ENCODE peak calls at places on chromosomes 1 and 21, in eight cellular contexts. I, M, O, E, G, T, K and C are unnamed samples.

GRCh38 chr1:152514715-152515453 is 602 bp downstream of the CRCT1 start:
- DNase-seq in I (peak; percentile 28), M (no peak), O (no peak), E (no peak), G (no peak), T (no peak), K (no peak), C (no peak)

GRCh38 chr1:192133350-192133950 is 24.8 kb upstream of the RGS18 start:
- DNase-seq in I (no peak), M (no peak), O (no peak), E (no peak), G (peak; percentile 66), T (no peak), K (no peak), C (no peak)

GRCh38 chr21:45864436-45864835 is 117.1 kb upstream of the COL6A1 start:
- DNase-seq in I (peak; percentile 56), M (no peak), O (no peak), E (no peak), G (peak; percentile 53), T (peak; percentile 8), K (no peak), C (peak; percentile 35)

GRCh38 chr21:46155514-46156377 is at the start of gene FTCD:
- DNase-seq in I (no peak), M (no peak), O (no peak), E (peak; percentile 43), G (no peak), T (no peak), K (peak; percentile 82), C (no peak)

GRCh38 chr1:198273901-198274300 is 117.1 kb downstream of the NEK7 start:
- DNase-seq in I (no peak), M (no peak), O (no peak), E (no peak), G (no peak), T (no peak), K (no peak), C (no peak)

GRCh38 chr1:10679521-10680220 is 116.8 kb downstream of the CASZ1 start:
- DNase-seq in I (peak; percentile 57), M (no peak), O (no peak), E (no peak), G (peak; percentile 62), T (peak; percentile 41), K (no peak), C (no peak)

GRCh38 chr1:110007458-110007857 is 22.9 kb downstream of the AHCYL1 start:
- DNase-seq in I (no peak), M (no peak), O (no peak), E (no peak), G (no peak), T (no peak), K (no peak), C (no peak)

GRCh38 chr1:87052400-87052799 is 138.0 kb downstream of the HS2ST1 start:
- DNase-seq in I (no peak), M (no peak), O (no peak), E (no peak), G (no peak), T (no peak), K (no peak), C (no peak)

GRCh38 chr1:110060034-110060661 is 10.3 kb downstream of the ALX3 start:
- DNase-seq in I (peak; percentile 38), M (no peak), O (peak; percentile 50), E (peak; percentile 82), G (no peak), T (no peak), K (no peak), C (peak; percentile 48)

GRCh38 chr1:92953491-92953890 is 7.8 kb downstream of the DIPK1A start:
- DNase-seq in I (no peak), M (no peak), O (no peak), E (peak; percentile 62), G (no peak), T (no peak), K (no peak), C (no peak)

GRCh38 chr1:17553970-17554369 is 14.5 kb downstream of the ARHGEF10L start:
- DNase-seq in I (peak; percentile 89), M (no peak), O (no peak), E (no peak), G (peak; percentile 85), T (peak; percentile 72), K (no peak), C (peak; percentile 82)

GRCh38 chr1:90761781-90762589 is 44.9 kb upstream of the BARHL2 start:
- DNase-seq in I (no peak), M (no peak), O (no peak), E (no peak), G (no peak), T (no peak), K (no peak), C (no peak)